ENCODE peak calls at places on chromosome 11, in eight cellular contexts. T is tibial nerve, U is transverse colon, A is adrenal gland, M is heart left ventricle, H is HCT116, L is body of pancreas, D is IMR-90. P is an unnamed sample.

GRCh38 chr11:79219186-79220045 is 221.4 kb downstream of the TENM4 start:
- DNase-seq in T (no peak), U (no peak), A (no peak), M (no peak), H (no peak), L (no peak), D (no peak), P (no peak)

GRCh38 chr11:45089251-45089650 is 57.2 kb upstream of the PRDM11 start:
- DNase-seq in T (peak; percentile 86), U (peak; percentile 59), A (peak; percentile 94), M (peak; percentile 74), H (no peak), L (peak; percentile 88), D (peak; percentile 93), P (peak; percentile 96)

GRCh38 chr11:36002196-36002595 is 58.3 kb downstream of the LDLRAD3 start:
- DNase-seq in T (no peak), U (no peak), A (peak; percentile 24), M (no peak), H (no peak), L (no peak), D (no peak), P (no peak)

GRCh38 chr11:134664447-134664846 is 252.4 kb upstream of the B3GAT1 start:
- DNase-seq in T (no peak), U (no peak), A (no peak), M (no peak), H (no peak), L (no peak), D (no peak), P (no peak)

GRCh38 chr11:72758304-72758689 is 6.1 kb upstream of the ARAP1 start:
- DNase-seq in T (no peak), U (no peak), A (peak; percentile 23), M (no peak), H (no peak), L (no peak), D (peak; percentile 84), P (no peak)

GRCh38 chr11:108620958-108621772 is 27.6 kb upstream of the EXPH5 start:
- DNase-seq in T (no peak), U (no peak), A (no peak), M (no peak), H (no peak), L (no peak), D (peak; percentile 10), P (no peak)

GRCh38 chr11:102497061-102497460 is 33.5 kb downstream of the MMP7 start:
- DNase-seq in T (no peak), U (no peak), A (no peak), M (no peak), H (no peak), L (no peak), D (peak; percentile 77), P (no peak)

GRCh38 chr11:92675810-92676209 is 293.6 kb upstream of the MTNR1B start:
- DNase-seq in T (no peak), U (no peak), A (no peak), M (peak; percentile 10), H (no peak), L (no peak), D (no peak), P (no peak)

GRCh38 chr11:96384156-96384555 is 5.6 kb downstream of the CCDC82 start:
- DNase-seq in T (no peak), U (no peak), A (no peak), M (no peak), H (no peak), L (no peak), D (no peak), P (no peak)

GRCh38 chr11:20762980-20763379 is 93.6 kb downstream of the NELL1 start:
- DNase-seq in T (no peak), U (no peak), A (no peak), M (no peak), H (no peak), L (no peak), D (no peak), P (no peak)

GRCh38 chr11:129484068-129484467 is 108.4 kb downstream of the BARX2 start:
- DNase-seq in T (no peak), U (no peak), A (no peak), M (no peak), H (no peak), L (no peak), D (no peak), P (no peak)

GRCh38 chr11:71341596-71341995 is 89.2 kb upstream of the SHANK2 start:
- DNase-seq in T (no peak), U (no peak), A (no peak), M (no peak), H (no peak), L (no peak), D (no peak), P (no peak)

GRCh38 chr11:71341173-71341572 is 88.8 kb upstream of the SHANK2 start:
- DNase-seq in T (no peak), U (no peak), A (no peak), M (no peak), H (no peak), L (no peak), D (no peak), P (no peak)

GRCh38 chr11:71342116-71342515 is 89.7 kb upstream of the SHANK2 start:
- DNase-seq in T (no peak), U (no peak), A (no peak), M (no peak), H (no peak), L (no peak), D (peak; percentile 77), P (no peak)

GRCh38 chr11:71343828-71344400 is 91.5 kb upstream of the SHANK2 start:
- DNase-seq in T (no peak), U (no peak), A (no peak), M (no peak), H (no peak), L (no peak), D (no peak), P (no peak)

DNA sequence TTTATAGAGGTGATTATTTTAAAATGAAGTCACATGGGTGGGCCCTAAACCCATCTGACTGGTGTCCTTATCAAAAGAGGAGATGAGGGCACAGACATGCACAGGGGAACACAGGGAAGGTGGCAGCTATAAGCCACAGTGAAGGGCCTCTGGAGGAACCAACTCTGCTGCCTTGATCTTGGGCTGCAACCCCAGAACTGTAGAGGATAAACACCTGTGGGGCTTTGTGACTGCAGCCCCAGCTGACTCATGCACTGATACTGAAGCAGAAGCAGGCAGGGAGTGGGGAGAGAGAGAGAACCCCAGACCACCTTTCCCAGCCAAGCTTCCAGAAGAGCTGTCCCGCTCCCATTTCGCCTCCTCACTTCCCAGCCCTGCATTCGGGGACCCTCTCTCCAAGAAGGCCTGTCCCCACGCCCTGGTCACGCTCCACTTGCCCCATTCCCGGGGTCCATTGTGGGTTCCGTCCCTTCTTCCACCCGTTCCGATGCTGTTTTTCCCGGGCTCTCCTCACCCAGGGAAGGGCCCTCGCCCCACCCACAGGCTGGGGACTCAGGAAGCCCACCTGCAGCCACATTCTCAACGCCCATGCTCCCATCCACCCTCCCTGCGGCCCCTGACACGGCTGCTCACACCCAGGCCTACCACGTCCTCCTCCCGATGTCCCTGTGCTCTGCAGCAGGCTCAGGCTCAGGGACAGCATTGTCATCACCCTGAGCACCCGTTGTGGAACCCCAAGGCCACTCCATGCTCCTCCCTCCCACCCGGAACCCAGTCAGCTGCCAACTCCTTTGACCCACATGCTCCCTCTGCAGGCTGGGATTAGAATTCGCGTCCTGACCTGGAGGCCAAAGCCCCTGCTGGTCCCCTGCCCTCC is 90.8 kb upstream of the SHANK2 start:
- DNase-seq in T (no peak), U (peak; percentile 38), A (peak; percentile 79), M (no peak), H (peak; percentile 40), L (peak; percentile 74), D (peak; percentile 15), P (no peak)
- TF ChIP-seq CTCF in T (no peak), U (peak; percentile 50), A (peak; percentile 64), M (peak; percentile 14), H (peak; percentile 79), L (peak; percentile 77), D (peak; percentile 53), P (no peak)

GRCh38 chr11:83827520-83827919 is 541.4 kb upstream of the CCDC90B start:
- DNase-seq in T (no peak), U (no peak), A (no peak), M (no peak), H (no peak), L (no peak), D (peak; percentile 67), P (no peak)

GRCh38 chr11:83827940-83828554 is 541.9 kb upstream of the CCDC90B start:
- DNase-seq in T (no peak), U (no peak), A (no peak), M (no peak), H (peak; percentile 18), L (no peak), D (peak; percentile 52), P (no peak)

GRCh38 chr11:83836883-83837654 is 550.9 kb upstream of the CCDC90B start:
- DNase-seq in T (peak; percentile 10), U (peak; percentile 13), A (peak; percentile 56), M (peak; percentile 9), H (peak; percentile 24), L (peak; percentile 47), D (peak; percentile 50), P (no peak)

GRCh38 chr11:83835423-83835822 is 549.3 kb upstream of the CCDC90B start:
- DNase-seq in T (no peak), U (no peak), A (no peak), M (no peak), H (no peak), L (no peak), D (peak; percentile 69), P (no peak)

GRCh38 chr11:83831929-83832328 is 545.8 kb upstream of the CCDC90B start:
- DNase-seq in T (no peak), U (no peak), A (no peak), M (no peak), H (no peak), L (no peak), D (no peak), P (no peak)
- H3K27ac ChIP-seq in T (no peak overlapping the region), U (no peak overlapping the region), A (no peak overlapping the region), M (no peak overlapping the region), H (no peak overlapping the region), L (no peak overlapping the region), D (no peak overlapping the region), P (no peak overlapping the region)

GRCh38 chr11:75719089-75719638 is 1.5 kb downstream of the MOGAT2 start:
- DNase-seq in T (no peak), U (peak; percentile 38), A (no peak), M (no peak), H (no peak), L (no peak), D (peak; percentile 7), P (no peak)
- TF ChIP-seq POLR2A in T (no peak), U (no peak), A (no peak), M (no peak), H (no peak), L (no peak), D (no peak), P (no peak)

GRCh38 chr11:61793829-61794204 is 1.1 kb downstream of the FEN1 start:
- DNase-seq in T (no peak), U (no peak), A (no peak), M (no peak), H (no peak), L (no peak), D (no peak), P (no peak)

GRCh38 chr11:61792310-61793083 is at the start of the genes FEN1 and TMEM258:
- DNase-seq in T (peak; percentile 89), U (peak; percentile 88), A (peak; percentile 93), M (peak; percentile 89), H (peak; percentile 88), L (peak; percentile 89), D (peak; percentile 94), P (no peak)

GRCh38 chr11:61793084-61793828 is 545 bp downstream of the FEN1 start:
- DNase-seq in T (no peak), U (no peak), A (no peak), M (no peak), H (no peak), L (no peak), D (no peak), P (no peak)

GRCh38 chr11:61794579-61794978 is 1.9 kb downstream of the FEN1 start:
- DNase-seq in T (no peak), U (no peak), A (no peak), M (no peak), H (no peak), L (no peak), D (no peak), P (no peak)

GRCh38 chr11:61791737-61792309 is 576 bp downstream of the TMEM258 start:
- DNase-seq in T (peak; percentile 78), U (peak; percentile 76), A (peak; percentile 80), M (peak; percentile 73), H (peak; percentile 63), L (peak; percentile 79), D (peak; percentile 95), P (no peak)
- TF ChIP-seq CTCF in T (no peak), U (no peak), A (no peak), M (peak; percentile 21), H (no peak), L (no peak), D (no peak), P (no peak)

P was measured in vagina.